ENCODE peak calls at places on chromosomes 16 and 17, in five cellular contexts. I is astrocyte; E is ascending aorta; C is CD4-positive, alpha-beta memory T cell; Y is sigmoid colon. U is an unnamed sample.

GRCh38 chr17:58337600-58338453 is 9.2 kb upstream of the TSPOAP1 start:
- DNase-seq in I (peak; percentile 91), Y (peak; percentile 90), E (peak; percentile 90), C (peak; percentile 89), U (peak; percentile 88)

GRCh38 chr17:41928693-41929251 is 1.6 kb upstream of the ODAD4 start:
- DNase-seq in C (no peak), E (no peak), Y (no peak), I (no peak), U (no peak)

GRCh38 chr16:83835972-83836566 is 28.3 kb downstream of the HSBP1 start:
- DNase-seq in Y (no peak), I (peak; percentile 77), E (no peak), C (no peak), U (peak; percentile 41)

GRCh38 chr17:68343976-68344375 is 52.7 kb downstream of the ARSG start:
- DNase-seq in I (no peak), E (no peak), C (no peak), Y (no peak), U (no peak)

GRCh38 chr16:80913397-80913796 is 93.3 kb downstream of the CMC2 start:
- DNase-seq in Y (no peak), C (no peak), E (no peak), I (no peak), U (no peak)

GRCh38 chr16:67034478-67034877 is 5.5 kb downstream of the CBFB start:
- DNase-seq in Y (no peak), C (no peak), I (peak; percentile 36), E (no peak), U (no peak)

GRCh38 chr17:31535581-31535981 is 144.1 kb downstream of the RAB11FIP4 start:
- DNase-seq in C (no peak), Y (no peak), I (no peak), E (no peak), U (no peak)

GRCh38 chr17:70089513-70090148 is 14.6 kb downstream of the KCNJ16 start:
- DNase-seq in Y (no peak), I (no peak), C (no peak), E (no peak), U (no peak)

GRCh38 chr17:55390364-55390977 is 31.2 kb downstream of the MMD start:
- DNase-seq in C (no peak), I (no peak), Y (no peak), E (no peak), U (no peak)

GRCh38 chr17:6698004-6698403 is 15.2 kb downstream of the SLC13A5 start:
- DNase-seq in Y (no peak), C (no peak), E (no peak), I (no peak), U (no peak)

GRCh38 chr17:51057534-51057933 is 63.1 kb downstream of the SPAG9 start:
- DNase-seq in E (no peak), C (no peak), Y (no peak), I (no peak), U (no peak)

GRCh38 chr17:47830991-47831933 is at the start of the genes LRRC46 and MRPL10:
- DNase-seq in E (peak; percentile 95), C (peak; percentile 91), I (peak; percentile 82), Y (peak; percentile 97), U (peak; percentile 82)

DNA sequence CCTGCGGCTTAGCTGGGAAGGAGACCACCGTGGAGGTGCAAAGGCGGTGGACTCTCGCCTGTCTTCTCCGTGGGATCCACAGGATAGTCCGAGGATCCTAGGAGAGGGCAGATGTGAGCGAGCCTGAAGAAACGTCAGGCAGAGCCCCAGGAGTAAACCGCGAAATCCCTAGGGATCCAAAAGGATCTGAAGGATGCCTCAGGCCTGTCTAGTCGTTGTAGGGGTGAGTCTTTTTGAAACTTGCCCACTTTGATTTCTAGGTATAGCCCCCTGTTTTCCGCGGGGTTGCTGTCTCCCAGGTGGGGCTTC is 576.5 kb downstream of the KCNJ18 start:
- DNase-seq in E (no peak), C (no peak), I (no peak), Y (no peak), U (no peak)
- H3K9me3 ChIP-seq in E (no peaks in the 10 kb centered on the region), C (no peaks in the 10 kb centered on the region), I (peaks cover 5% of the 10 kb centered on the region), Y (no peaks in the 10 kb centered on the region), U (peaks cover 79% of the 10 kb centered on the region)

GRCh38 chr16:28179354-28179753 is 32.4 kb downstream of the XPO6 start:
- DNase-seq in C (no peak), I (no peak), Y (no peak), E (no peak), U (no peak)
- H3K27ac ChIP-seq in C (no peak overlapping the region), I (no peak overlapping the region), Y (no peak overlapping the region), E (no peak overlapping the region), U (no peak overlapping the region)

DNA sequence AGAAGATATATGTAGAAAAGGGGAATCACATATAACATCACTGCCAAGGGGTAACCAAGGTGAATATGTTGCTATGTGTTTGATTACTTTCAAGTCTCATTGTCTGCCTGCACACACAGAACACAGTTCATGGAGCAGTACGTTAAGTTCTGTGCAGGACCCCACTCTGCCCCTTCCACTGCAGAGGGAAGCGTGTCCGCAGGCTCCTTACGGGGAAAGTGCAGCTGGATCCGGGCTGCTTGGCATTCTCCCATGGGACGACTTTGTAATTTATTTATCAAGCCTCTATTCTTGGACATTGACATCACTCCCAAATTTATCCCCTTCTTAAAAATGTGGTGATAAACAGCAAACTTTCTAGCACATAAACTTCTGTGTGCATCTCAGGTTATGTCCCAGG is 226.9 kb downstream of the FOXL1 start:
- DNase-seq in E (no peak), I (no peak), Y (peak; percentile 48), C (no peak), U (no peak)
- H3K27me3 ChIP-seq in E (no peaks in the 10 kb centered on the region), I (no peaks in the 10 kb centered on the region), Y (peaks cover 6% of the 10 kb centered on the region), C (no peaks in the 10 kb centered on the region), U (peaks cover 6% of the 10 kb centered on the region)

GRCh38 chr16:35142147-35142808 is 1682.9 kb downstream of the TP53TG3F start:
- DNase-seq in I (no peak), E (no peak), C (no peak), Y (no peak), U (no peak)

GRCh38 chr16:35140293-35140986 is 1681.0 kb downstream of the TP53TG3F start:
- DNase-seq in C (no peak), Y (no peak), E (no peak), I (no peak), U (no peak)

GRCh38 chr16:35144212-35144932 is 1685.0 kb downstream of the TP53TG3F start:
- DNase-seq in I (no peak), Y (no peak), C (no peak), E (no peak), U (no peak)

GRCh38 chr16:35141303-35141702 is 1681.9 kb downstream of the TP53TG3F start:
- DNase-seq in I (no peak), Y (no peak), E (no peak), C (no peak), U (no peak)

DNA sequence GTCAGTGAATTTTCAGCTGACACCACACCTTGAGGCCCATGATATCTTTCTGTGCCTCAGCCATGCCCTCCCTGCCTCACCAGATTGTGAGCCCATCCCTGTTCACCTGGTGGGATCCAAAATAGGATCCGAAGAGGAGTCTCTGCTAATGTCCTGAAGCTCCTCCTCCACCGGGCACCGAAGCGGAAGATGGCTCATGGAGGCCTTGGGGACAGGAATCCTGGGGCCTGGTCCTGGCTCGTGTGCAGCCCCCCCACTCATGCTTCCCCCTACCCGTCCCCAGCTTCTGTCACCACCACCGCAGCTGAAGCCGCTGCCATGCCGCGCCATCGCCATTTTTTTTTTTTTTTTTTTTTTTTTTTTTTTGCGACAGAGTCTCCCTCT is 1683.4 kb downstream of the TP53TG3F start:
- DNase-seq in I (no peak), E (no peak), Y (no peak), C (no peak), U (no peak)
- H3K9me3 ChIP-seq in I (peaks cover 14% of the 10 kb centered on the region), E (no peaks in the 10 kb centered on the region), Y (no peaks in the 10 kb centered on the region), C (no peaks in the 10 kb centered on the region), U (peaks cover 84% of the 10 kb centered on the region)

GRCh38 chr17:19453296-19453695 is 42.3 kb downstream of the RNF112 start:
- DNase-seq in I (no peak), E (no peak), C (no peak), Y (no peak), U (no peak)

GRCh38 chr17:19445105-19445504 is 34.1 kb downstream of the RNF112 start:
- DNase-seq in Y (no peak), C (no peak), E (no peak), I (no peak), U (no peak)

GRCh38 chr17:19447085-19447583 is 36.1 kb downstream of the RNF112 start:
- DNase-seq in E (peak; percentile 88), Y (peak; percentile 90), I (peak; percentile 24), C (peak; percentile 79), U (peak; percentile 49)

GRCh38 chr17:19443148-19443547 is 32.1 kb downstream of the RNF112 start:
- DNase-seq in E (peak; percentile 11), I (no peak), C (no peak), Y (no peak), U (no peak)

GRCh38 chr17:19448341-19449268 is 37.6 kb downstream of the RNF112 start:
- DNase-seq in Y (peak; percentile 86), C (no peak), E (peak; percentile 85), I (peak; percentile 98), U (peak; percentile 97)
- H3K27ac ChIP-seq in Y (peak overlapping the region; percentile 90), C (no peak overlapping the region), E (peak overlapping the region; percentile 89), I (peak overlapping the region; percentile 62), U (peak overlapping the region; percentile 92)

GRCh38 chr16:51097729-51098128 is 53.3 kb downstream of the SALL1 start:
- DNase-seq in I (no peak), Y (no peak), C (no peak), E (no peak), U (no peak)
- H3K27me3 ChIP-seq in I (peaks cover 12% of the 10 kb centered on the region), Y (no peaks in the 10 kb centered on the region), C (no peaks in the 10 kb centered on the region), E (no peaks in the 10 kb centered on the region), U (no peaks in the 10 kb centered on the region)

DNA sequence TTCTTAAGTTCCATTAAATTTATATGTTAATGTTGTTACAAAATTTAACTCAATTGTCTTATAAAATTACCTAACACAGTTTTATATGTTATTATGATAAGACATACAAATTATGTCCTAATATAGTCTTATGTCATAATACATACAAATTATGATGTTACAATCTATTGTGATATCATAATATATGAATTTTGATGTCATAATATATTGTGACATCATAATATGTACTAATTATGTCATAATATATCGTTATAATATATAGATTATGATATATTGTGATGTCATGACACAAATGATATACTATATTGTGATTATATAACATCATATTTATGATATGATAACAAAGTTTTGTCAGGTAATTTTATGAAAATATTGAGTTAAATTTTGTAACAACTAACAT is 1789.6 kb downstream of the TP53TG3F start:
- DNase-seq in C (no peak), E (no peak), Y (no peak), I (no peak), U (no peak)
- H3K9me3 ChIP-seq in C (peaks cover 19% of the 10 kb centered on the region), E (no peaks in the 10 kb centered on the region), Y (no peaks in the 10 kb centered on the region), I (peaks cover 22% of the 10 kb centered on the region), U (peaks cover 27% of the 10 kb centered on the region)

GRCh38 chr16:57871457-57871856 is 69.2 kb upstream of the KIFC3 start:
- DNase-seq in C (no peak), Y (no peak), E (no peak), I (peak; percentile 78), U (no peak)
- H3K27ac ChIP-seq in C (no peak overlapping the region), Y (no peak overlapping the region), E (no peak overlapping the region), I (peak overlapping the region; percentile 53), U (no peak overlapping the region)

U was measured in AG04450.